ENCODE peak calls at places on chromosomes 11 and 22, in eight cellular contexts. Q is thoracic aorta, N is cardiac muscle cell, T is heart left ventricle, X is tibial nerve, I is ovary, E is kidney, C is psoas muscle. K is an unnamed sample.

GRCh38 chr11:111422494-111423249 is 43.6 kb upstream of the POU2AF1 start:
- DNase-seq in Q (no peak), N (peak; percentile 75), T (no peak), X (peak; percentile 52), I (peak; percentile 67), E (no peak), C (peak; percentile 68), K (peak; percentile 75)

GRCh38 chr22:38080847-38081635 is 2.9 kb downstream of the SLC16A8 start:
- DNase-seq in Q (no peak), N (peak; percentile 78), T (peak; percentile 73), X (no peak), I (peak; percentile 21), E (peak; percentile 80), C (peak; percentile 67), K (peak; percentile 66)

GRCh38 chr22:36379593-36380361 is 8.0 kb downstream of the MYH9 start:
- DNase-seq in Q (no peak), N (no peak), T (no peak), X (no peak), I (no peak), E (no peak), C (no peak), K (no peak)

GRCh38 chr22:42396621-42397331 is 35.4 kb downstream of the NFAM1 start:
- DNase-seq in Q (no peak), N (no peak), T (no peak), X (peak; percentile 43), I (no peak), E (no peak), C (no peak), K (peak; percentile 79)

GRCh38 chr11:115958089-115959000 is 454.1 kb upstream of the CADM1 start:
- DNase-seq in Q (no peak), N (no peak), T (no peak), X (no peak), I (no peak), E (no peak), C (no peak), K (no peak)

GRCh38 chr11:103202048-103202651 is 92.9 kb downstream of the DYNC2H1 start:
- DNase-seq in Q (no peak), N (peak; percentile 52), T (no peak), X (no peak), I (no peak), E (no peak), C (no peak), K (no peak)

GRCh38 chr11:117426941-117427340 is 99.3 kb downstream of the CEP164 start:
- DNase-seq in Q (no peak), N (no peak), T (no peak), X (no peak), I (no peak), E (peak; percentile 29), C (peak; percentile 18), K (no peak)

GRCh38 chr11:8533332-8533731 is 60.7 kb downstream of the STK33 start:
- DNase-seq in Q (no peak), N (no peak), T (no peak), X (no peak), I (no peak), E (no peak), C (no peak), K (peak; percentile 22)

GRCh38 chr11:120055646-120056045 is 82.3 kb downstream of the TRIM29 start:
- DNase-seq in Q (no peak), N (peak; percentile 17), T (no peak), X (no peak), I (no peak), E (no peak), C (no peak), K (no peak)

GRCh38 chr22:22576244-22576988 is 17.4 kb upstream of the PRAME start:
- DNase-seq in Q (no peak), N (no peak), T (no peak), X (peak; percentile 19), I (no peak), E (no peak), C (peak; percentile 64), K (peak; percentile 68)

GRCh38 chr11:72483412-72484186 is 49.3 kb upstream of the CLPB start:
- DNase-seq in Q (no peak), N (no peak), T (no peak), X (peak; percentile 57), I (no peak), E (no peak), C (no peak), K (no peak)

GRCh38 chr11:78420255-78420764 is 2.7 kb upstream of the GAB2 start:
- DNase-seq in Q (no peak), N (peak; percentile 46), T (peak; percentile 75), X (peak; percentile 92), I (peak; percentile 80), E (peak; percentile 81), C (peak; percentile 72), K (peak; percentile 90)

GRCh38 chr11:75465701-75466531 is 32.9 kb upstream of the KLHL35 start:
- DNase-seq in Q (no peak), N (peak; percentile 20), T (no peak), X (no peak), I (no peak), E (peak; percentile 58), C (peak; percentile 36), K (no peak)

GRCh38 chr11:66856496-66857233 is at the start of gene LRFN4:
- DNase-seq in Q (no peak), N (peak; percentile 76), T (no peak), X (no peak), I (no peak), E (no peak), C (no peak), K (no peak)

GRCh38 chr11:111479666-111480065 is 32.5 kb downstream of the BTG4 start:
- DNase-seq in Q (no peak), N (no peak), T (no peak), X (no peak), I (no peak), E (no peak), C (no peak), K (no peak)

GRCh38 chr22:24176630-24177029 is 4.7 kb upstream of the SUSD2 start:
- DNase-seq in Q (no peak), N (no peak), T (peak; percentile 80), X (no peak), I (no peak), E (no peak), C (no peak), K (no peak)

GRCh38 chr22:24901448-24901847 is 45.0 kb downstream of the LHFPL7 start:
- DNase-seq in Q (no peak), N (no peak), T (no peak), X (no peak), I (no peak), E (no peak), C (no peak), K (no peak)

GRCh38 chr11:30478923-30479322 is 107.2 kb downstream of the MPPED2 start:
- DNase-seq in Q (no peak), N (peak; percentile 49), T (peak; percentile 62), X (peak; percentile 23), I (no peak), E (peak; percentile 57), C (peak; percentile 54), K (no peak)

GRCh38 chr22:48758021-48758561 is 1069.6 kb downstream of the BRD1 start:
- DNase-seq in Q (no peak), N (no peak), T (no peak), X (no peak), I (no peak), E (no peak), C (no peak), K (peak; percentile 39)

GRCh38 chr11:134754823-134755198 is 342.8 kb upstream of the B3GAT1 start:
- DNase-seq in Q (no peak), N (no peak), T (no peak), X (no peak), I (no peak), E (no peak), C (no peak), K (no peak)

DNA sequence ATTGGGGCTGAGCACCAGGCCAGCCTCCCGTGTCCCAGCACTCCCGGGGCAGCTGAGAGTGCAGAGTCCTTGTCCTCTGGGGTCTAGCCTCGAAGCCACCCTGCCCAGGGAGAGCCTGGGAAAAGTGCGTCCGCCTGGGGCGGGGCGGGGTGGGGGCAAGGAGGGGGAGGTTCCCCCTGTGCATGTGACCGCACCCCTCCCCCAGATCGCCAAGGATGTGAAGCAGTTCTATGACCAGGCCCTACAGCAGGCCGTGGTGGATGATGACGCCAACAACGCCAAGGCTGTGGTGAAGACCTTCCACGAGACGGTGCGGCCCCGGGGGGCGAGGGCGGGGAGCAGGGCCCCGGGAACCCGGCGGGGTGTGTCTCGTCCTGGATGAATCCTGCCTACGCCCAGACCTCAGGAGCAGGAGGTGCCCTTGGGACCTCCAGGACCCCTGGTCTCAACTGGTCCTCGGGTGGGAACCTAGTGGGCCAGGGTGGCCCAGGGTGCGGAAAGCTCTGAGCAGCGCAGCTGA is 5.3 kb upstream of the TSSC4 start:
- DNase-seq in Q (no peak), N (no peak), T (no peak), X (no peak), I (no peak), E (peak; percentile 79), C (no peak), K (no peak)
- H3K27ac ChIP-seq in Q (no peak overlapping the region), N (no peak overlapping the region), T (no peak overlapping the region), X (no peak overlapping the region), I (no peak overlapping the region), E (no peak overlapping the region), C (no peak overlapping the region), K (peak overlapping the region; percentile 77)

GRCh38 chr11:12075822-12076821 is 34.3 kb upstream of the MICAL2 start:
- DNase-seq in Q (peak; percentile 61), N (no peak), T (no peak), X (no peak), I (no peak), E (peak; percentile 75), C (peak; percentile 72), K (no peak)
- H3K4me3 ChIP-seq in Q (peak overlapping the region; percentile 37), N (no peak overlapping the region), T (no peak overlapping the region), X (no peak overlapping the region), I (no peak overlapping the region), E (no peak overlapping the region), C (no peak overlapping the region), K (no peak overlapping the region)

GRCh38 chr22:20567993-20568417 is 60.6 kb downstream of the MED15 start:
- DNase-seq in Q (no peak), N (no peak), T (no peak), X (no peak), I (no peak), E (no peak), C (peak; percentile 21), K (no peak)
- TF ChIP-seq CTCF in Q (no peak), N (peak; percentile 52), T (peak; percentile 32), X (no peak), I (peak; percentile 12), E (no peak), C (peak; percentile 8), K (no peak)

GRCh38 chr11:128775513-128775912 is 81.6 kb downstream of the FLI1 start:
- DNase-seq in Q (no peak), N (no peak), T (no peak), X (no peak), I (no peak), E (no peak), C (no peak), K (no peak)

GRCh38 chr11:128774593-128774992 is 80.7 kb downstream of the FLI1 start:
- DNase-seq in Q (no peak), N (no peak), T (no peak), X (no peak), I (no peak), E (no peak), C (no peak), K (no peak)

GRCh38 chr11:128776434-128777284 is 82.8 kb downstream of the FLI1 start:
- DNase-seq in Q (no peak), N (peak; percentile 64), T (peak; percentile 81), X (no peak), I (peak; percentile 29), E (peak; percentile 89), C (peak; percentile 64), K (no peak)

GRCh38 chr11:128777369-128778011 is 83.6 kb downstream of the FLI1 start:
- DNase-seq in Q (no peak), N (no peak), T (no peak), X (no peak), I (no peak), E (no peak), C (no peak), K (no peak)

GRCh38 chr11:128776088-128776433 is 82.2 kb downstream of the FLI1 start:
- DNase-seq in Q (no peak), N (no peak), T (no peak), X (no peak), I (no peak), E (no peak), C (no peak), K (no peak)
- H3K27ac ChIP-seq in Q (no peak overlapping the region), N (no peak overlapping the region), T (no peak overlapping the region), X (no peak overlapping the region), I (no peak overlapping the region), E (no peak overlapping the region), C (no peak overlapping the region), K (no peak overlapping the region)